ENCODE peak calls at places on chromosomes 11 and 22, in eight cellular contexts. One of them, this sample, is unnamed.

GRCh38 chr11:88035271-88035670 is 140.0 kb downstream of the RAB38 start:
- DNase-seq in cardiac muscle cell: no peak
- DNase-seq in endothelial cell of umbilical vein: no peak
- DNase-seq in tibial nerve: no peak
- DNase-seq in fibroblast of lung: peak; percentile 16
- DNase-seq in BJ: no peak
- DNase-seq in coronary artery: no peak
- DNase-seq in upper lobe of right lung: no peak
- DNase-seq in this sample: peak; percentile 35

GRCh38 chr11:57072640-57073039 is 83.9 kb downstream of the OR5AK2 start:
- DNase-seq in cardiac muscle cell: no peak
- DNase-seq in endothelial cell of umbilical vein: peak; percentile 92
- DNase-seq in tibial nerve: peak; percentile 6
- DNase-seq in fibroblast of lung: peak; percentile 98
- DNase-seq in BJ: peak; percentile 91
- DNase-seq in coronary artery: no peak
- DNase-seq in upper lobe of right lung: no peak
- DNase-seq in this sample: peak; percentile 93

GRCh38 chr11:130037058-130037457 is 32.6 kb upstream of the APLP2 start:
- DNase-seq in cardiac muscle cell: no peak
- DNase-seq in endothelial cell of umbilical vein: peak; percentile 65
- DNase-seq in tibial nerve: no peak
- DNase-seq in fibroblast of lung: peak; percentile 90
- DNase-seq in BJ: no peak
- DNase-seq in coronary artery: no peak
- DNase-seq in upper lobe of right lung: no peak
- DNase-seq in this sample: peak; percentile 54

GRCh38 chr22:30305519-30305905 is 16.2 kb upstream of the CASTOR1 start:
- DNase-seq in cardiac muscle cell: no peak
- DNase-seq in endothelial cell of umbilical vein: peak; percentile 55
- DNase-seq in tibial nerve: peak; percentile 67
- DNase-seq in fibroblast of lung: no peak
- DNase-seq in BJ: no peak
- DNase-seq in coronary artery: no peak
- DNase-seq in upper lobe of right lung: peak; percentile 70
- DNase-seq in this sample: no peak

GRCh38 chr11:96257972-96258951 is 84.7 kb downstream of the MAML2 start:
- DNase-seq in cardiac muscle cell: no peak
- DNase-seq in endothelial cell of umbilical vein: no peak
- DNase-seq in tibial nerve: no peak
- DNase-seq in fibroblast of lung: peak; percentile 62
- DNase-seq in BJ: no peak
- DNase-seq in coronary artery: no peak
- DNase-seq in upper lobe of right lung: no peak
- DNase-seq in this sample: no peak

GRCh38 chr11:121366970-121367369 is 74.4 kb downstream of the SC5D start:
- DNase-seq in cardiac muscle cell: peak; percentile 48
- DNase-seq in endothelial cell of umbilical vein: no peak
- DNase-seq in tibial nerve: no peak
- DNase-seq in fibroblast of lung: no peak
- DNase-seq in BJ: no peak
- DNase-seq in coronary artery: no peak
- DNase-seq in upper lobe of right lung: no peak
- DNase-seq in this sample: no peak

GRCh38 chr11:114315749-114316368 is 19.7 kb downstream of the NNMT start:
- DNase-seq in cardiac muscle cell: no peak
- DNase-seq in endothelial cell of umbilical vein: peak; percentile 51
- DNase-seq in tibial nerve: no peak
- DNase-seq in fibroblast of lung: no peak
- DNase-seq in BJ: no peak
- DNase-seq in coronary artery: no peak
- DNase-seq in upper lobe of right lung: no peak
- DNase-seq in this sample: no peak

GRCh38 chr11:606245-606644 is 9.5 kb downstream of the IRF7 start:
- DNase-seq in cardiac muscle cell: no peak
- DNase-seq in endothelial cell of umbilical vein: no peak
- DNase-seq in tibial nerve: no peak
- DNase-seq in fibroblast of lung: peak; percentile 72
- DNase-seq in BJ: no peak
- DNase-seq in coronary artery: no peak
- DNase-seq in upper lobe of right lung: peak; percentile 88
- DNase-seq in this sample: no peak

GRCh38 chr11:57482782-57483569 is 22.6 kb downstream of the RTN4RL2 start:
- DNase-seq in cardiac muscle cell: peak; percentile 74
- DNase-seq in endothelial cell of umbilical vein: peak; percentile 37
- DNase-seq in tibial nerve: no peak
- DNase-seq in fibroblast of lung: no peak
- DNase-seq in BJ: no peak
- DNase-seq in coronary artery: no peak
- DNase-seq in upper lobe of right lung: peak; percentile 74
- DNase-seq in this sample: no peak

GRCh38 chr11:63589000-63589399 is 25.2 kb downstream of the PLAAT3 start:
- DNase-seq in cardiac muscle cell: no peak
- DNase-seq in endothelial cell of umbilical vein: no peak
- DNase-seq in tibial nerve: no peak
- DNase-seq in fibroblast of lung: no peak
- DNase-seq in BJ: no peak
- DNase-seq in coronary artery: no peak
- DNase-seq in upper lobe of right lung: no peak
- DNase-seq in this sample: no peak

GRCh38 chr22:43228330-43228729 is 41.4 kb upstream of the TTLL12 start:
- DNase-seq in cardiac muscle cell: peak; percentile 59
- DNase-seq in endothelial cell of umbilical vein: peak; percentile 36
- DNase-seq in tibial nerve: no peak
- DNase-seq in fibroblast of lung: no peak
- DNase-seq in BJ: no peak
- DNase-seq in coronary artery: no peak
- DNase-seq in upper lobe of right lung: no peak
- DNase-seq in this sample: no peak

GRCh38 chr11:120546312-120547205 is 35.0 kb downstream of the GRIK4 start:
- DNase-seq in cardiac muscle cell: no peak
- DNase-seq in endothelial cell of umbilical vein: peak; percentile 44
- DNase-seq in tibial nerve: no peak
- DNase-seq in fibroblast of lung: peak; percentile 98
- DNase-seq in BJ: peak; percentile 94
- DNase-seq in coronary artery: peak; percentile 80
- DNase-seq in upper lobe of right lung: no peak
- DNase-seq in this sample: peak; percentile 97

GRCh38 chr11:128582496-128583366 is 4.6 kb downstream of the ETS1 start:
- DNase-seq in cardiac muscle cell: peak; percentile 82
- DNase-seq in endothelial cell of umbilical vein: peak; percentile 64
- DNase-seq in tibial nerve: no peak
- DNase-seq in fibroblast of lung: peak; percentile 98
- DNase-seq in BJ: peak; percentile 83
- DNase-seq in coronary artery: no peak
- DNase-seq in upper lobe of right lung: no peak
- DNase-seq in this sample: peak; percentile 97

GRCh38 chr11:65393513-65394079 is 7.2 kb downstream of the FRMD8 start:
- DNase-seq in cardiac muscle cell: no peak
- DNase-seq in endothelial cell of umbilical vein: no peak
- DNase-seq in tibial nerve: no peak
- DNase-seq in fibroblast of lung: no peak
- DNase-seq in BJ: no peak
- DNase-seq in coronary artery: no peak
- DNase-seq in upper lobe of right lung: no peak
- DNase-seq in this sample: no peak

GRCh38 chr11:72584293-72584921 is 89.8 kb downstream of the PDE2A start:
- DNase-seq in cardiac muscle cell: peak; percentile 9
- DNase-seq in endothelial cell of umbilical vein: no peak
- DNase-seq in tibial nerve: peak; percentile 49
- DNase-seq in fibroblast of lung: peak; percentile 13
- DNase-seq in BJ: no peak
- DNase-seq in coronary artery: no peak
- DNase-seq in upper lobe of right lung: peak; percentile 86
- DNase-seq in this sample: no peak

GRCh38 chr22:36365020-36365411 is 22.8 kb downstream of the MYH9 start:
- DNase-seq in cardiac muscle cell: no peak
- DNase-seq in endothelial cell of umbilical vein: peak; percentile 94
- DNase-seq in tibial nerve: no peak
- DNase-seq in fibroblast of lung: peak; percentile 98
- DNase-seq in BJ: peak; percentile 66
- DNase-seq in coronary artery: peak; percentile 90
- DNase-seq in upper lobe of right lung: no peak
- DNase-seq in this sample: peak; percentile 84

GRCh38 chr22:33063611-33064010 is 5.4 kb upstream of the SYN3 start:
- DNase-seq in cardiac muscle cell: no peak
- DNase-seq in endothelial cell of umbilical vein: no peak
- DNase-seq in tibial nerve: no peak
- DNase-seq in fibroblast of lung: no peak
- DNase-seq in BJ: no peak
- DNase-seq in coronary artery: no peak
- DNase-seq in upper lobe of right lung: no peak
- DNase-seq in this sample: no peak

GRCh38 chr11:10742460-10743208 is 8.4 kb upstream of the CTR9 start:
- DNase-seq in cardiac muscle cell: no peak
- DNase-seq in endothelial cell of umbilical vein: no peak
- DNase-seq in tibial nerve: no peak
- DNase-seq in fibroblast of lung: peak; percentile 84
- DNase-seq in BJ: peak; percentile 74
- DNase-seq in coronary artery: no peak
- DNase-seq in upper lobe of right lung: no peak
- DNase-seq in this sample: peak; percentile 14

GRCh38 chr11:63874511-63874910 is 35.6 kb downstream of the MARK2 start:
- DNase-seq in cardiac muscle cell: peak; percentile 78
- DNase-seq in endothelial cell of umbilical vein: no peak
- DNase-seq in tibial nerve: no peak
- DNase-seq in fibroblast of lung: no peak
- DNase-seq in BJ: no peak
- DNase-seq in coronary artery: no peak
- DNase-seq in upper lobe of right lung: no peak
- DNase-seq in this sample: no peak

GRCh38 chr11:6900327-6900999 is 8.2 kb upstream of the OR2D2 start:
- DNase-seq in cardiac muscle cell: no peak
- DNase-seq in endothelial cell of umbilical vein: no peak
- DNase-seq in tibial nerve: no peak
- DNase-seq in fibroblast of lung: no peak
- DNase-seq in BJ: no peak
- DNase-seq in coronary artery: no peak
- DNase-seq in upper lobe of right lung: no peak
- DNase-seq in this sample: peak; percentile 11

GRCh38 chr11:35343033-35343598 is 76.2 kb downstream of the SLC1A2 start:
- DNase-seq in cardiac muscle cell: no peak
- DNase-seq in endothelial cell of umbilical vein: no peak
- DNase-seq in tibial nerve: no peak
- DNase-seq in fibroblast of lung: no peak
- DNase-seq in BJ: no peak
- DNase-seq in coronary artery: no peak
- DNase-seq in upper lobe of right lung: no peak
- DNase-seq in this sample: no peak

GRCh38 chr11:116840224-116840745 is 2.9 kb upstream of the APOA1 start:
- DNase-seq in cardiac muscle cell: peak; percentile 36
- DNase-seq in endothelial cell of umbilical vein: no peak
- DNase-seq in tibial nerve: no peak
- DNase-seq in fibroblast of lung: no peak
- DNase-seq in BJ: no peak
- DNase-seq in coronary artery: no peak
- DNase-seq in upper lobe of right lung: no peak
- DNase-seq in this sample: no peak
- TF ChIP-seq CTCF in cardiac muscle cell: peak; percentile 53
- TF ChIP-seq CTCF in endothelial cell of umbilical vein: peak; percentile 10
- TF ChIP-seq CTCF in tibial nerve: no peak
- TF ChIP-seq CTCF in fibroblast of lung: peak; percentile 49
- TF ChIP-seq CTCF in BJ: peak; percentile 39
- TF ChIP-seq CTCF in coronary artery: no peak
- TF ChIP-seq CTCF in upper lobe of right lung: peak; percentile 22
- TF ChIP-seq CTCF in this sample: no peak

DNA sequence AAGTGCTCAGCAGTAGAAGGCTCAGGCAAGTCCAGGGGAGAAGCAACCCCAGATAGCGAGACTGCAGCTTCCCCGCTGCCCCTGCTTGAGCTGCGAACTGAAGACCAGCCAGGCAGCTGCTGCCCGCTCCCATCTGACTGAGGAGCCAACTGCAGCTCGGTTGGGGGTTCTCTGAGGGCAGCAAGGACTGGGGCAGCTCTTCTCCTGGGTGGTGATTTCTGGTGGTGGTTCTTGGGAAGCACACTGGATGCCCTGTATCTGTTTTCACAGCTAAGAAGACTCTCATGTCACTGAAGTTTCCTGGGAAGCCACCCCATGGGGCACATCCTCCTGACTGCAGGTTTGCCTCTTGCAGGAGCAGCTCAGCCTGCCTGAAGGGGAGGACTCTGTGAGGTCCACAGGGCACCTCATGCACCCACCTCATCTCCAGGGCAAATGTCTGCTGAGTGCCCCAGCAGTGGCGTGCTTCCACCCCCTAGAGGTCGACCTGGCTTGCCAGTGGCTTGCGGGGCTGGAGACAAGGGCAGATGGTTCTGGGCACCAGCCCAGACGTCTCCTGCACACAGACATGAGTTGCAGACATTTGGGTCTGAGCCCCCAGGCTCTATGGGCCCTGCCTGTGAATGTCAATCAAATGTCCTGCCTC is 801.1 kb downstream of the BRD1 start:
- DNase-seq in cardiac muscle cell: no peak
- DNase-seq in endothelial cell of umbilical vein: no peak
- DNase-seq in tibial nerve: no peak
- DNase-seq in fibroblast of lung: no peak
- DNase-seq in BJ: no peak
- DNase-seq in coronary artery: no peak
- DNase-seq in upper lobe of right lung: no peak
- DNase-seq in this sample: no peak
- TF ChIP-seq CTCF in cardiac muscle cell: no peak
- TF ChIP-seq CTCF in endothelial cell of umbilical vein: no peak
- TF ChIP-seq CTCF in tibial nerve: peak; percentile 33
- TF ChIP-seq CTCF in fibroblast of lung: no peak
- TF ChIP-seq CTCF in BJ: no peak
- TF ChIP-seq CTCF in coronary artery: no peak
- TF ChIP-seq CTCF in upper lobe of right lung: no peak
- TF ChIP-seq CTCF in this sample: no peak

GRCh38 chr22:10961043-10961860 is 4566.7 kb upstream of the OR11H1 start:
- DNase-seq in cardiac muscle cell: no peak
- DNase-seq in endothelial cell of umbilical vein: no peak
- DNase-seq in tibial nerve: no peak
- DNase-seq in fibroblast of lung: no peak
- DNase-seq in BJ: no peak
- DNase-seq in coronary artery: no peak
- DNase-seq in upper lobe of right lung: no peak
- DNase-seq in this sample: no peak
- TF ChIP-seq CTCF in cardiac muscle cell: no peak
- TF ChIP-seq CTCF in endothelial cell of umbilical vein: no peak
- TF ChIP-seq CTCF in tibial nerve: no peak
- TF ChIP-seq CTCF in fibroblast of lung: no peak
- TF ChIP-seq CTCF in BJ: no peak
- TF ChIP-seq CTCF in coronary artery: no peak
- TF ChIP-seq CTCF in upper lobe of right lung: no peak
- TF ChIP-seq CTCF in this sample: no peak

DNA sequence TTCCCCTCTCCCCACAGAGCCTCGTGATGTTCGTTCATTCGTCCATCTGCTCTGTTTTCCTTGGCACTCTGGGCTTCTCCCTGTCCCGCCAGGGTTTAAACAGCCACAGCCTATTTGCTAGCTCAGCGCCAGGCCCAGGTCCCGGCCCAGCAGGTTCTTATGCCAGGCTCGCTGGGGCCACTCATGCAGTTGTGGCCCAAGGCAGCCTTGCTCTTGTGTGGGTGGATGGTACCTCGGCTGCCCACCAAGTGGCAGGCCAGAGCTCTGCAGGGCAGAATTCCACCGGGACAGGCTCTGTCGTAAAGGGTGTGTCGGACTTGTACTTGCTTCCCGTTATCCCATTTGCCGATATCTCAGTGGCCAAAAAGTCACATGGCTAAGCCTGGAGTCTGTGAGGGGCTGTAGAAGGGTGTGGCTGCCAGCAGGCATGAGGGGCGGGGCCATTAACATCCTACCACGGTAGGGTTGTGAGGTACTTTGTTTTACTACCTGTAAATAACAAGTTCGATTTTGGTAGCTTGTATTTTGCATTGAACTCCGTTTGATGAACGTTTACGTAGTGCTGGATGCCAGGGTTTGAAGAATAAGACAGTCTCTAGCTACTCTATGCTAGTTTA is 7.9 kb downstream of the FAM118A start:
- DNase-seq in cardiac muscle cell: no peak
- DNase-seq in endothelial cell of umbilical vein: peak; percentile 91
- DNase-seq in tibial nerve: peak; percentile 66
- DNase-seq in fibroblast of lung: peak; percentile 68
- DNase-seq in BJ: no peak
- DNase-seq in coronary artery: peak; percentile 93
- DNase-seq in upper lobe of right lung: no peak
- DNase-seq in this sample: no peak
- TF ChIP-seq CTCF in cardiac muscle cell: peak; percentile 28
- TF ChIP-seq CTCF in endothelial cell of umbilical vein: peak; percentile 83
- TF ChIP-seq CTCF in tibial nerve: peak; percentile 72
- TF ChIP-seq CTCF in fibroblast of lung: peak; percentile 51
- TF ChIP-seq CTCF in BJ: peak; percentile 22
- TF ChIP-seq CTCF in coronary artery: peak; percentile 40
- TF ChIP-seq CTCF in upper lobe of right lung: peak; percentile 30
- TF ChIP-seq CTCF in this sample: peak; percentile 41

This sample was measured in retinal pigment epithelial cell.